ENCODE peak calls at places on chromosomes 3 and 15, in five cellular contexts. O is DMS153, F is right lobe of liver, W is RPMI7951, J is anterior cingulate cortex. A is an unnamed sample.

GRCh38 chr15:77474310-77474986 is 53.8 kb downstream of the HMG20A start:
- DNase-seq in O (no peak), F (no peak), W (no peak), J (no peak), A (peak)

GRCh38 chr3:172536505-172536904 is 13.3 kb upstream of the TNFSF10 start:
- DNase-seq in O (peak), F (no peak), W (no peak), J (no peak), A (no peak)

GRCh38 chr3:50587806-50588758 is 18.8 kb downstream of the HEMK1 start:
- DNase-seq in O (no peak), F (peak), W (no peak), J (no peak), A (no peak)

GRCh38 chr3:13223574-13224237 is 150.5 kb upstream of the IQSEC1 start:
- DNase-seq in O (no peak), F (peak), W (no peak), J (peak), A (no peak)

GRCh38 chr3:100136921-100137320 is 22.6 kb upstream of the FILIP1L start:
- DNase-seq in O (no peak), F (no peak), W (no peak), J (no peak), A (no peak)

GRCh38 chr3:120300971-120301370 is 15.9 kb upstream of the GPR156 start:
- DNase-seq in O (no peak), F (no peak), W (no peak), J (no peak), A (no peak)

GRCh38 chr15:68258684-68259083 is 18.9 kb upstream of the FEM1B start:
- DNase-seq in O (no peak), F (no peak), W (no peak), J (no peak), A (no peak)

GRCh38 chr3:129068291-129068886 is 7.8 kb downstream of the GP9 start:
- DNase-seq in O (no peak), F (no peak), W (peak), J (no peak), A (no peak)

GRCh38 chr15:59791079-59791478 is 102.0 kb upstream of the BNIP2 start:
- DNase-seq in O (no peak), F (no peak), W (no peak), J (no peak), A (no peak)

GRCh38 chr15:28132524-28133275 is 33.6 kb upstream of the OCA2 start:
- DNase-seq in O (no peak), F (no peak), W (peak), J (no peak), A (no peak)

GRCh38 chr3:135736740-135737139 is 228.8 kb upstream of the PPP2R3A start:
- DNase-seq in O (no peak), F (no peak), W (peak), J (no peak), A (no peak)

GRCh38 chr3:16332904-16333426 is 68.0 kb downstream of the OXNAD1 start:
- DNase-seq in O (no peak), F (no peak), W (peak), J (no peak), A (no peak)

GRCh38 chr15:73540161-73540560 is 93.0 kb downstream of the NPTN start:
- DNase-seq in O (no peak), F (no peak), W (no peak), J (no peak), A (no peak)

GRCh38 chr15:25684521-25685215 is 178.5 kb downstream of the ATP10A start:
- DNase-seq in O (no peak), F (no peak), W (no peak), J (no peak), A (no peak)

GRCh38 chr15:91803260-91803659 is 50.2 kb upstream of the SLCO3A1 start:
- DNase-seq in O (no peak), F (no peak), W (no peak), J (no peak), A (no peak)

GRCh38 chr3:172982731-172983364 is 158.2 kb downstream of the SPATA16 start:
- DNase-seq in O (no peak), F (no peak), W (peak), J (no peak), A (no peak)

GRCh38 chr15:38476120-38476519 is 22.2 kb downstream of the FAM98B start:
- DNase-seq in O (no peak), F (no peak), W (no peak), J (no peak), A (no peak)

GRCh38 chr3:132596816-132597433 is at the start of gene ACKR4:
- DNase-seq in O (no peak), F (no peak), W (peak), J (no peak), A (no peak)

GRCh38 chr15:35047996-35048395 is 37.1 kb downstream of the NANOGP8 start:
- DNase-seq in O (no peak), F (no peak), W (no peak), J (no peak), A (no peak)

GRCh38 chr15:27743638-27744037 is 355.5 kb downstream of the OCA2 start:
- DNase-seq in O (no peak), F (no peak), W (no peak), J (no peak), A (no peak)

GRCh38 chr15:39786444-39787056 is 3.9 kb upstream of the FSIP1 start:
- DNase-seq in O (peak), F (no peak), W (peak), J (no peak), A (peak)

GRCh38 chr15:84721381-84721780 is 5.4 kb upstream of the SEC11A start:
- DNase-seq in O (no peak), F (no peak), W (no peak), J (no peak), A (no peak)

GRCh38 chr3:25592510-25592968 is 72.2 kb downstream of the TOP2B start:
- DNase-seq in O (no peak), F (no peak), W (peak), J (no peak), A (no peak)

GRCh38 chr3:143081844-143082778 is 37.5 kb upstream of the CHST2 start:
- DNase-seq in O (no peak), F (no peak), W (no peak), J (no peak), A (no peak)

GRCh38 chr15:80677041-80677440 is 18.1 kb upstream of the ABHD17C start:
- DNase-seq in O (no peak), F (no peak), W (no peak), J (no peak), A (no peak)

GRCh38 chr15:65887565-65887964 is 18.3 kb downstream of the RAB11A start:
- DNase-seq in O (no peak), F (no peak), W (no peak), J (no peak), A (no peak)

GRCh38 chr3:171417813-171418212 is 42.4 kb downstream of the TNIK start:
- DNase-seq in O (no peak), F (no peak), W (peak), J (no peak), A (no peak)

GRCh38 chr3:172630316-172630715 is 80.6 kb downstream of the NCEH1 start:
- DNase-seq in O (no peak), F (no peak), W (no peak), J (no peak), A (no peak)

GRCh38 chr3:72657666-72658065 is 190.6 kb downstream of the SHQ1 start:
- DNase-seq in O (peak), F (no peak), W (peak), J (no peak), A (peak)

GRCh38 chr3:141681390-141681780 is 56.7 kb upstream of the RNF7 start:
- DNase-seq in O (no peak), F (no peak), W (no peak), J (no peak), A (no peak)

GRCh38 chr3:151974067-151974466 is 100.6 kb downstream of the SUCNR1 start:
- DNase-seq in O (no peak), F (no peak), W (peak), J (no peak), A (no peak)

GRCh38 chr15:31268911-31269784 is 57.5 kb upstream of the KLF13 start:
- DNase-seq in O (no peak), F (no peak), W (no peak), J (no peak), A (peak)